ENCODE peak calls at places on chromosome 10, in four cellular contexts. Q, B, G and Y are unnamed samples.

GRCh38 chr10:79239275-79239779 is 107.9 kb upstream of the PPIF start:
- DNase-seq in Q (peak), B (peak), G (no peak), Y (no peak)

GRCh38 chr10:118908487-118909280 is 120.8 kb upstream of the NANOS1 start:
- DNase-seq in Q (no peak), B (no peak), G (no peak), Y (no peak)

GRCh38 chr10:102660891-102661613 is 16.8 kb downstream of the TRIM8 start:
- DNase-seq in Q (peak), B (peak), G (peak), Y (no peak)

GRCh38 chr10:22803201-22803895 is 89.0 kb upstream of the PIP4K2A start:
- DNase-seq in Q (no peak), B (no peak), G (no peak), Y (no peak)

GRCh38 chr10:124688889-124689670 is 55.1 kb downstream of the FAM53B start:
- DNase-seq in Q (peak), B (no peak), G (no peak), Y (no peak)

GRCh38 chr10:104433611-104434010 is 80.0 kb downstream of the CFAP58 start:
- DNase-seq in Q (no peak), B (no peak), G (no peak), Y (no peak)

GRCh38 chr10:92239600-92240288 is 51.1 kb downstream of the CPEB3 start:
- DNase-seq in Q (peak), B (peak), G (peak), Y (no peak)

GRCh38 chr10:18527692-18528091 is 123.7 kb downstream of the NSUN6 start:
- DNase-seq in Q (no peak), B (no peak), G (no peak), Y (no peak)

GRCh38 chr10:4058514-4059029 is 273.6 kb upstream of the KLF6 start:
- DNase-seq in Q (no peak), B (no peak), G (no peak), Y (no peak)
- H3K4me3 ChIP-seq in Q (no peak), B (no peak), G (no peak), Y (no peak)

DNA sequence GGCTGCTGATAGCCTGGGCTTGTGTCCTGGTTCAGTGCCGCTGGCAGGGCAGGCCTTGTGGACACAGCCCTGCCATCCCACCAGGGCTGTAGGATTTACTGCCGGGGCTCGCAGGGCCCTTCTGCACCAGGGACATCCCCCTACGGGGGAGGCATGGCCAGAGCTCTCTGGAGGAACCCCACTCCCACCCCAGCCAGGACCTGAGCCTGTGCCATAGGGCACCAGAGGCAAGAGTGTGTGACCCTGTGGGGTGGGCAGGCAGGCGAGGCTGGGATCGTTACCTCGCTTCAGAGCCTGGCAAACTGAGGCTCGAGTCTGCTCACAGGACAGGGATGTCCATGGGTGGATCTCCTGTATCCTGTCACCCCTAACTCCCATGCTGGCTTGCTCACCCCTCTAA is 2.6 kb downstream of the LDB3 start:
- DNase-seq in Q (no peak), B (no peak), G (no peak), Y (no peak)
- H3K4me3 ChIP-seq in Q (peak), B (peak), G (peak), Y (no peak)

DNA sequence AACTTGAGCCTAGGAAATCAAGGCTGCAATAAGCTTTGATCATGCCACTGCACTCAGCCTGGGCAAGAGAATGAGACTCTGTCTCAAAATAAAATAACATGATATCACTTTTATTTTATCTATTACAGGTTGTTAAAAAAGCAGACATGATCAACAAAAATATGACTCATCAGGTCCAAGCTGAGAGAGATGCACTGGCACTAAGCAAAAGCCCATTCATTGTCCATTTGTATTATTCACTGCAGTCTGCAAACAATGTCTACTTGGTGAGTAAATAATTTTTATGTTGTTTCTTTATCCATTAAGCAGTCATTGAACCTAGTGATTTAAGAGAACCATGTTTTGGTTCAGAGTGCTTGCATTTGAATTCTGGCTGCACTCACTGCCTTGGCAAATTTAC is 3.3 kb downstream of the MASTL start:
- DNase-seq in Q (no peak), B (no peak), G (no peak), Y (no peak)
- H3K4me3 ChIP-seq in Q (no peak), B (no peak), G (no peak), Y (no peak)

GRCh38 chr10:93570383-93570782 is 3.9 kb downstream of the FFAR4 start:
- DNase-seq in Q (no peak), B (no peak), G (no peak), Y (no peak)

GRCh38 chr10:93565421-93565820 is 1.0 kb upstream of the FFAR4 start:
- DNase-seq in Q (peak), B (no peak), G (no peak), Y (no peak)

GRCh38 chr10:93567277-93568104 is 1.0 kb downstream of the FFAR4 start:
- DNase-seq in Q (no peak), B (no peak), G (no peak), Y (no peak)

GRCh38 chr10:93568105-93568390 is 1.6 kb downstream of the FFAR4 start:
- DNase-seq in Q (no peak), B (peak), G (no peak), Y (no peak)

GRCh38 chr10:93566435-93567276 is at the start of gene FFAR4:
- DNase-seq in Q (peak), B (peak), G (peak), Y (no peak)
- H3K4me3 ChIP-seq in Q (peak), B (peak), G (peak), Y (peak)

DNA sequence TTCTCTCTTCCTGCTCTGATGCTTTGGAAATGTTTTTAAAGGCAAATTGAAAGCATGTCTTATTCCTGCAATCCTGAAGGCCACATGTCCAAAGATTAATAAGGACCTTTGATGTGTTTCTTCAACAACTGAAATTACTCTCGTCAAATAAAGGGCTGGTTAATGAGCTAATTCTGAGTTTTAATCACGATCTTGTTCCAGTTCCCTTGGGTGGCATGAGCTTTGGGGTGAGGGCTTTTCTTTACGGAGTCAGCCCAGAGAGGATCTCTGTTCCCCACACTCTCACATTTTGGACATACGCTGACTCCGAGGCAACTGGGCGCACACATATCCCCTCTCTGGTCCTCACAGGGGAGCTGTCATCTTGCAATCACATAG is 397 bp upstream of the GDF10 start:
- DNase-seq in Q (no peak), B (no peak), G (no peak), Y (no peak)
- H3K4me3 ChIP-seq in Q (peak), B (peak), G (peak), Y (no peak)

DNA sequence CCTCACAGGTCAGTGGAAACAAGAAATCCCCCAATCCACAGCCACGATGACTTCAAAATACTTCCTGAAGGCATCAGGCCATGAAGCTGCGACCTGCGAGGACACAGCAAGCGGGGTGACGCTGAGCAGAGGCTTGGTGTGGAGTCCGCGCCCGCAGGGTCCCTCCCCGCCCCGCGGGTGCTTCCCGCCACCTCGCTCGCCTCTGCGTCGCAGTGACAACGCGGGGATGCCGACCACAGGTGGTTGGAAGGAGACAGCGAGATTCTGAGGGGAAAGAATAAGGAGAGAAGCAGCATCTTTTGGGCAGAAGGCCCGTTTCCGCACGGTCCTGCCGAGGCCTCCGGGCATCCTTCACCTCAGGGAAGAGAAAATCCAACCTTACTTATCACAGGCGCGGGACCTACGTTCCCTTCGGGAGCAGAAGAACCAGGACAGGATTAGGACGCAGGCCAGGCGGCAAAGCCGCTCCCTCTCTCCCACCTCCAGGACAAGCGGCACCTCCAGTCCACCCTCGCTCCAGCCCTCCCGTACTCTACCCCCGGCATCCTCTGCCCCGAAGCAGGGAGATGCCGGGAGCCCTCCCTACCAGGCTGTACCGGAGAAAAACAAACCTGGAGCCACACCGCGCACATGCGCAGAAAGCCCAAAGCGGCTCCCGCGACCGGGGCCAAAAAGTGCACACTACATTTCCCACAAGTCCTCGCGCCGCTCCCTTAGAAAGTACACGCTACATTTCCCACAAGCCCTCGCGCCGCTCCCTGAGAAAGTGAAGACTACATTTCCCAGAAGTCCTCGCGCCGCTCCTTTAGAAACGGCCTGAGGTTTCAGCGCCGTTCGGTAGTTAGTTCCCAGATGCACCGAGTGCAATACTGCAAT is 85.9 kb downstream of the ZNF33B start:
- DNase-seq in Q (peak), B (peak), G (peak), Y (peak)
- H3K4me3 ChIP-seq in Q (peak), B (peak), G (peak), Y (peak)